ENCODE peak calls at places on chromosomes 11 and 22, in six cellular contexts. X is astrocyte, V is prostate gland, Z is lung, S is testis, K is colonic mucosa. D is an unnamed sample.

GRCh38 chr11:76769645-76770586 is 13.2 kb upstream of the TSKU start:
- DNase-seq in X (peak), S (no peak), V (no peak), Z (no peak), K (peak), D (no peak)

GRCh38 chr11:82239498-82239897 is 494.2 kb downstream of the FAM181B start:
- DNase-seq in Z (no peak), V (no peak), S (no peak), X (no peak), K (no peak), D (no peak)

GRCh38 chr22:41092847-41093371 is 517 bp downstream of the EP300 start:
- DNase-seq in K (peak), V (peak), X (peak), S (peak), Z (peak), D (peak)

GRCh38 chr22:36258750-36259619 is 6.1 kb downstream of the APOL1 start:
- DNase-seq in Z (no peak), K (no peak), V (no peak), X (no peak), S (peak), D (no peak)

GRCh38 chr11:121520243-121521144 is 67.7 kb upstream of the SORL1-AS1 start:
- DNase-seq in V (no peak), Z (no peak), K (no peak), S (no peak), X (peak), D (peak)

GRCh38 chr22:29243874-29244446 is 23.8 kb downstream of the RHBDD3 start:
- DNase-seq in V (no peak), S (no peak), K (no peak), X (no peak), Z (no peak), D (no peak)

GRCh38 chr11:69372589-69373250 is 78.8 kb downstream of the MYEOV start:
- DNase-seq in S (peak), K (peak), X (no peak), Z (no peak), V (no peak), D (no peak)

GRCh38 chr11:78150754-78151153 is 11.3 kb upstream of the ALG8 start:
- DNase-seq in V (no peak), X (no peak), K (no peak), Z (no peak), S (no peak), D (no peak)

GRCh38 chr22:38452373-38453064 is 2.5 kb downstream of the KCNJ4 start:
- DNase-seq in X (peak), K (no peak), V (no peak), S (no peak), Z (no peak), D (peak)

GRCh38 chr11:134253189-134253993 is at the start of the genes ACAD8 and THYN1:
- DNase-seq in Z (peak), K (peak), X (peak), S (peak), V (peak), D (peak)
- TF ChIP-seq CTCF in Z (no peak), K (peak), X (no peak), S (peak), V (peak), D (no peak)

DNA sequence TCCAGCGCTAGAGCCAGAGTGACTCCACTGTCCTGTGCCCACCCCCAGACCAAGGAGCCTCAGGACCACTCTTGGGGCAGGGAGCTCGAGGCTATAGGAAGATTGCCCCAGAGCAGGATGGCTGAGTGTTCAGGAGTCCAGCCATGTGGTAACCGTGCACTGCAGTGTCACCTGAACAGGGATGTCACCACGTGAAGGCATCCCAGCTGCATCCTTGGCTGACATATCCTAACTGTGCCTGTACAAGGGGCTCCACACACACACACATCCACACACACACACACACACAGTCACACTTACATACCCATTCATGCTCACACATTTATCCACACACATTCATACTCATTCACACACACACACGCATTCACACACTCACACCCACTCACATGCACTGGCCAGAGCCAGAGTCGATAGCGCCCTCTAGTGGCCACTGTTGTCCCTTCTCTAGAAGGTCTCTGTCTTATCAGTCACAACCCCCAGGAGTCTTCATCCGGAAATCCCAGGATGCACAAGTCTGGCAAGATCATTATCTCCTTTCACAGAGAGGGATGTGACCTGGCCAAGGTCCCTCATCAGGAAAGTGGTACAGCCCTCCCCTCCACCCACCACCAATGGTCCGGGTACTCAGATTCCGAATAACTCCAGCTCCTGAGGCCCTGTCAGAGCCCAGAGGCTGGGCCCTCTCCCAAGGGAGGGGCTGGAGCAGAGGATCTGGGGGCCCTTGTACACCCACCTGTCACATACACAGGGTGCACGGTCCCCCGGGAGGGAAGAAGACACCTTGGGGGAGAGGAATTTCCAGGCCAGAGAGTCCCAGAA is 55.1 kb downstream of the IGLL5 start:
- DNase-seq in Z (peak), S (peak), X (peak), V (no peak), K (peak), D (peak)
- H3K4me3 ChIP-seq in Z (no peak), S (no peak), X (no peak), V (no peak), K (no peak), D (no peak)

GRCh38 chr22:19703869-19704268 is 10.4 kb upstream of the SEPTIN5 start:
- DNase-seq in K (no peak), S (peak), X (no peak), V (no peak), Z (no peak), D (no peak)

GRCh38 chr22:19704355-19705015 is 9.8 kb upstream of the SEPTIN5 start:
- DNase-seq in Z (no peak), S (peak), K (no peak), X (no peak), V (no peak), D (no peak)

GRCh38 chr22:19707347-19708322 is 6.7 kb upstream of the SEPTIN5 start:
- DNase-seq in X (no peak), Z (no peak), V (no peak), S (no peak), K (no peak), D (no peak)

GRCh38 chr22:19706661-19707151 is 7.6 kb upstream of the SEPTIN5 start:
- DNase-seq in S (no peak), K (no peak), V (no peak), X (no peak), Z (no peak), D (no peak)

GRCh38 chr22:19705181-19705934 is 8.9 kb upstream of the SEPTIN5 start:
- DNase-seq in K (no peak), S (peak), V (no peak), Z (no peak), X (no peak), D (no peak)
- TF ChIP-seq CTCF in K (no peak), S (no peak), V (no peak), Z (no peak), X (no peak), D (peak)

GRCh38 chr11:14300661-14301304 is 58.2 kb downstream of the RRAS2 start:
- DNase-seq in S (peak), X (peak), V (peak), Z (peak), K (peak), D (peak)
- H3K4me3 ChIP-seq in S (no peak), X (no peak), V (no peak), Z (no peak), K (no peak), D (no peak)

D was measured in foreskin fibroblast.